ENCODE peak calls at places on chromosomes 16 and 17, in seven cellular contexts. O, B, E, K, T, P and V are unnamed samples.

GRCh38 chr17:51298508-51299371 is 38.4 kb downstream of the UTP18 start:
- DNase-seq in O (no peak), B (no peak), E (no peak), K (no peak), T (no peak), P (peak), V (peak)

GRCh38 chr16:79272141-79272577 is 328.4 kb downstream of the MAF start:
- DNase-seq in O (no peak), B (peak), E (peak), K (no peak), T (no peak), P (no peak), V (no peak)

GRCh38 chr17:74605361-74605760 is 13.3 kb upstream of the CD300LD start:
- DNase-seq in O (no peak), B (peak), E (no peak), K (peak), T (peak), P (peak), V (peak)

GRCh38 chr17:62965149-62965648 is 836 bp upstream of the TANC2 start:
- DNase-seq in O (no peak), B (no peak), E (no peak), K (no peak), T (no peak), P (no peak), V (no peak)

GRCh38 chr17:76438906-76439305 is 14.0 kb downstream of the UBE2O start:
- DNase-seq in O (no peak), B (no peak), E (no peak), K (no peak), T (no peak), P (no peak), V (no peak)

GRCh38 chr16:85912271-85912974 is 13.5 kb downstream of the IRF8 start:
- DNase-seq in O (no peak), B (peak), E (no peak), K (no peak), T (peak), P (no peak), V (peak)

GRCh38 chr17:18280766-18281165 is 20.3 kb downstream of the MIEF2 start:
- DNase-seq in O (no peak), B (no peak), E (no peak), K (no peak), T (no peak), P (no peak), V (no peak)

GRCh38 chr16:86653289-86654006 is 75.1 kb downstream of the FOXL1 start:
- DNase-seq in O (no peak), B (no peak), E (no peak), K (peak), T (no peak), P (no peak), V (no peak)

GRCh38 chr16:71929048-71929447 is 33.7 kb downstream of the IST1 start:
- DNase-seq in O (no peak), B (peak), E (no peak), K (peak), T (no peak), P (no peak), V (no peak)

GRCh38 chr16:79265701-79266100 is 334.8 kb downstream of the MAF start:
- DNase-seq in O (no peak), B (no peak), E (no peak), K (no peak), T (no peak), P (no peak), V (no peak)

GRCh38 chr17:46818929-46819859 is 702 bp upstream of the WNT3 start:
- DNase-seq in O (no peak), B (no peak), E (peak), K (no peak), T (no peak), P (no peak), V (no peak)

GRCh38 chr17:66548659-66549311 is 246.4 kb downstream of the PRKCA start:
- DNase-seq in O (no peak), B (no peak), E (no peak), K (no peak), T (no peak), P (no peak), V (no peak)

DNA sequence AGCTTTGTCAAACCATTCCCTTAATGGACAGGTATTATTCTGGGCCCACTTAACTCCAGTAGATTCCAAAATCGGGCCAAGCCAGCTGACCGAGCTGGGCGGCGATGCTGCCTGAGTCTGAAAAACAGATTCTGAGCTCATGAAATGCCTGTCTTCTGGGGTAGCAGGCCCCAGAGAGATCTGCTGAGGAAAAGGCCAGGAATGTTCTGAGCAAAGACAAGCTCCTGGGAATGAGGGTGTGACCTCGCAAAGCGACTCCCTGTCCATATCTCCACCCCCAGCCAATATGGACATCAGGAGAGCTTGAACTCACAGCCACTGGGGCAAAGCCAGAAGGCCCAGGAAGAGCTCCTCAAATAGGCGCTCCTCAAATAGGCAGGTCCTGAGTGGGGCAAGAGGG is 23.7 kb downstream of the ZNF423 start:
- DNase-seq in O (no peak), B (no peak), E (no peak), K (peak), T (no peak), P (no peak), V (no peak)
- H3K27ac ChIP-seq in O (peak), B (peak), E (peak), K (peak), T (peak), P (no peak), V (no peak)

DNA sequence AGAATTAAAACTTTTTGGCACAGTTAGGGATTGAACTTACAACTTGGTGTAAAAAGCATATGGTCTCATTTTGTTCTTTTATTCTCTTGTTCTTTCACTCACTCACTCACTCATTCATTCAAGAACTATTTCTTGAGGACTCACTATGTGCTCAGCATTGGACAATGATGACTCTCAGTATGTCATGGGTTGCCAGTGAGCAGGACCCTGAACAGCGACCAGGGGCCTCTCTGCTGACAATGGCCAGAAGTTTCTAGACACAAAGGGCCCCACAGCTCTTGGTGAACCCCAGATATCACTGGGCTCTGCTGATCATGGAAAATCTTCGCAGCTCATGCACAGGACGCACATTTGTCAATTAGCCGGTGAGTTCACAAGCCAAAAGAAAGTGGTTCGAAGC is 32.4 kb upstream of the TNRC6C start:
- DNase-seq in O (no peak), B (no peak), E (no peak), K (no peak), T (no peak), P (no peak), V (no peak)
- H3K4me3 ChIP-seq in O (no peak), B (no peak), E (no peak), K (no peak), T (no peak), P (no peak), V (no peak)

DNA sequence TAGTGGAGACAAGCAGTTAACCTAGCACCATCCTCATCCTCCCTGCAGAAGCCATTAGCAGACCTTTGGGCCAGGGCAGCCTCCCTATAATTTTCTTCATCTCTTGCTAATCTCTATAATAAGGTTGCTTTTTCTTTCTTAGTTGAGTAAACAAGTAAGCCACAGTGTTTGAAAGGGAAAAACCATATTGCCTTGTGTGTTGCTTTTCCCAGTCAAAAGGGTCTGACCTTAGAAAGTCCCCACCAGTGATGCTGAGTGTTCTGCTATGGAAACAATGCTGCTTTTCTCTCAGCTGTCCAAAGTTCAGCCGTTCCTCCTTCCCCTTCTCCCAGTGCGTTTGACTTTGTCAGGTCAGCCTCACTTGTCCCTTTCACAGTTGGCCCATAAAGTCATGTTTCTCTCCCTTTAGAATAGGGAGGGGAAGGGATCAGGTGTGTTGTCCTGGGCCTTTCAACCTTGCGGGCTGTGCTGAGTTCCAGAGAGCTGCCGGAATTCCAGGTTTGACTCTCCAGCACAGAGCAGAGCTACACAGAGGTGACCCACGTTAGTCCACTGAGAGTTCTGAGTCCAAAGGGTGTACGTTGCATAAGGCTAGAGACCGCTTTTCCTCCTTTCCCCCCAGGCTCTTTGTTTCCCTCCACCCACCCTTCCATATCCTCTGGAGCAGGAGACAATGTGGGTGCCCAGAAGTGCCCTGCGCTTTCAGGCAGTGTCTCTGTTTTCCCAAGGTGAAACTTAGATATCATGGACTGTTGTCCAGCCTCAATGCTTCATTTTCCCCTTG is 15.9 kb upstream of the CLEC18C start:
- DNase-seq in O (no peak), B (no peak), E (no peak), K (no peak), T (peak), P (no peak), V (no peak)
- TF ChIP-seq POLR2A in O (no peak), B (no peak), E (no peak), K (no peak), T (no peak), P (no peak), V (no peak)

DNA sequence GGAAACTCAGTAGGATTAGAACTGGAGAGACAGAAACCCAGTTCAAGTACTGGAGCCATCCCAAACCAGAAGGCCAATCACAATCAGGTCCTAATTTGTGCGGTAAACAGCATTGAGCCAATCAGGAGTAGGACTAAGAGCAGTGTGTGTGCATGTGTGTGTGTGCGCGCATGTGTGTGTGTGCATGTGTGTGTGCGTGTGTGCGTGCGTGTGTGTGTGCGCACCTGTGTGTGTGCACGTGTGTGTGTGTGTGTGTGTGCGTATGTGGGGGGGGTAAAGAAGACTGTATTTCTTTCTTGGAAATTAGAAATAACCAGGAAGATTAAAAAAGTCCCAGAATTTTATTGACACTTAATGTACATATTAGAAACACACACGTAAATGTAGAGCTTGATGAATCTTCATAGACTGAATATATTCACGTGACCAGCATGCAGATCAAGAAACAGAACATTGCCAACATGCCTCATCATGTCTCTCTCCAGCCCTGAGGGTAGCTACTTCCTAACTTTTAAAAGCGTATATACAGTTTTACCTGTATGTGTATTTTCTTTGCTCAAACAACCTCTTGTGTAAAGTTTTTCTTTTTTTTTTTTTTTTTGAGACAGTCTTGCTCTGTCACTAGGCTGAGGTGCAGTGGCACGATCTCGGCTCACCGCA is 919 bp upstream of the DHRS7C start:
- DNase-seq in O (no peak), B (no peak), E (no peak), K (no peak), T (no peak), P (no peak), V (no peak)
- H3K27ac ChIP-seq in O (no peak), B (no peak), E (no peak), K (no peak), T (no peak), P (no peak), V (no peak)

GRCh38 chr17:54903375-54903774 is 2.7 kb downstream of the TOM1L1 start:
- DNase-seq in O (no peak), B (peak), E (no peak), K (peak), T (peak), P (no peak), V (peak)
- H3K4me3 ChIP-seq in O (no peak), B (no peak), E (no peak), K (no peak), T (no peak), P (no peak), V (no peak)

GRCh38 chr16:81405702-81406113 is 38.9 kb upstream of the CMIP start:
- DNase-seq in O (no peak), B (no peak), E (no peak), K (no peak), T (no peak), P (peak), V (peak)
- TF ChIP-seq POLR2A in O (no peak), B (no peak), E (no peak), K (no peak), T (no peak), P (no peak), V (no peak)

DNA sequence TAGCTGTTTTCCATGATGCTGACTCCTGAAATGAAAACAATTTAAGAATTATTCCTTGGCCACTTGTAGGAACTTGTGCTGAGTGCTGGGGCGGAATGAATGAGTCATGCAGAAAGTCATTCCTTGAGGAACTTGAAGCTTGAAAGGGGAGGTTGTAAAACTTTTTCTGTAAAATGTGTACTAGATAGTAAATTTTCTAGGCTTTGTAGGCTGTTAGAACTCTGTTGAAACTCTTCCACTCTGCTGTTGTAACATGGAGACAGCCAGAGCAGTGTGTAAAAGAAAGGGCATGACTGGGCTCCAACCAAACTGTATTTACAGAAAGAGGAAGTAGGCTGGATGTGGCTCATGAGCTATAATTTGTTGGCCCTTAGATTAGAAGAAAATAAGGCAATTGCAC is 46.1 kb downstream of the ABCA8 start:
- DNase-seq in O (no peak), B (peak), E (no peak), K (peak), T (peak), P (peak), V (peak)
- H3K27ac ChIP-seq in O (peak), B (peak), E (peak), K (peak), T (peak), P (peak), V (no peak)

GRCh38 chr16:22424161-22424937 is 49.9 kb upstream of the CDR2 start:
- DNase-seq in O (no peak), B (peak), E (no peak), K (peak), T (peak), P (no peak), V (peak)
- H3K4me3 ChIP-seq in O (peak), B (no peak), E (no peak), K (peak), T (no peak), P (no peak), V (no peak)

GRCh38 chr17:81666342-81667191 is at the start of the genes CCDC137 and OXLD1:
- DNase-seq in O (peak), B (peak), E (peak), K (peak), T (peak), P (peak), V (peak)
- TF ChIP-seq POLR2A in O (peak), B (peak), E (peak), K (peak), T (peak), P (peak), V (peak)